ENCODE peak calls at places on chromosome 1, in six cellular contexts. One of them, this sample, is unnamed.

GRCh38 chr1:78627321-78627720 is 7.1 kb downstream of the IFI44L start:
- DNase-seq in HL-60: no peak
- DNase-seq in T47D: no peak
- DNase-seq in GM23248: peak; percentile 54
- DNase-seq in HuH-7: no peak
- DNase-seq in GM13976: no peak
- DNase-seq in this sample: no peak

GRCh38 chr1:204258213-204259115 is 44.7 kb upstream of the GOLT1A start:
- DNase-seq in HuH-7: peak; percentile 81
- DNase-seq in GM13976: peak; percentile 78
- DNase-seq in T47D: peak; percentile 67
- DNase-seq in HL-60: no peak
- DNase-seq in GM23248: peak; percentile 78
- DNase-seq in this sample: no peak

GRCh38 chr1:118395430-118396001 is 210.5 kb upstream of the SPAG17 start:
- DNase-seq in GM13976: no peak
- DNase-seq in HL-60: no peak
- DNase-seq in GM23248: no peak
- DNase-seq in HuH-7: no peak
- DNase-seq in T47D: no peak
- DNase-seq in this sample: no peak

GRCh38 chr1:185483647-185484450 is 166.8 kb upstream of the IVNS1ABP start:
- DNase-seq in T47D: no peak
- DNase-seq in GM23248: peak; percentile 97
- DNase-seq in HuH-7: no peak
- DNase-seq in HL-60: peak; percentile 51
- DNase-seq in GM13976: no peak
- DNase-seq in this sample: no peak

GRCh38 chr1:66540434-66541032 is 6.6 kb downstream of the SGIP1 start:
- DNase-seq in GM23248: peak; percentile 37
- DNase-seq in T47D: no peak
- DNase-seq in HL-60: no peak
- DNase-seq in GM13976: no peak
- DNase-seq in HuH-7: no peak
- DNase-seq in this sample: no peak

GRCh38 chr1:56385314-56385713 is 194.0 kb downstream of the PLPP3 start:
- DNase-seq in HuH-7: no peak
- DNase-seq in GM13976: no peak
- DNase-seq in T47D: no peak
- DNase-seq in GM23248: no peak
- DNase-seq in HL-60: no peak
- DNase-seq in this sample: no peak

GRCh38 chr1:24186711-24186992 is 437 bp downstream of the IFNLR1 start:
- DNase-seq in HL-60: no peak
- DNase-seq in GM13976: no peak
- DNase-seq in T47D: no peak
- DNase-seq in HuH-7: no peak
- DNase-seq in GM23248: no peak
- DNase-seq in this sample: no peak

GRCh38 chr1:204384636-204385354 is 25.1 kb upstream of the PLEKHA6 start:
- DNase-seq in GM13976: no peak
- DNase-seq in HL-60: no peak
- DNase-seq in T47D: no peak
- DNase-seq in HuH-7: no peak
- DNase-seq in GM23248: peak; percentile 88
- DNase-seq in this sample: no peak

GRCh38 chr1:29943034-29943433 is 706.7 kb downstream of the PTPRU start:
- DNase-seq in HuH-7: no peak
- DNase-seq in GM23248: no peak
- DNase-seq in GM13976: no peak
- DNase-seq in HL-60: no peak
- DNase-seq in T47D: no peak
- DNase-seq in this sample: no peak

GRCh38 chr1:208004851-208005250 is 93.9 kb upstream of the CD34 start:
- DNase-seq in GM13976: no peak
- DNase-seq in GM23248: peak; percentile 90
- DNase-seq in T47D: no peak
- DNase-seq in HuH-7: no peak
- DNase-seq in HL-60: no peak
- DNase-seq in this sample: no peak

GRCh38 chr1:61098906-61099437 is 16.6 kb downstream of the NFIA start:
- DNase-seq in T47D: no peak
- DNase-seq in GM13976: no peak
- DNase-seq in GM23248: no peak
- DNase-seq in HuH-7: no peak
- DNase-seq in HL-60: no peak
- DNase-seq in this sample: no peak

GRCh38 chr1:156583821-156584622 is 4.5 kb downstream of the TTC24 start:
- DNase-seq in HuH-7: peak; percentile 66
- DNase-seq in GM23248: peak; percentile 77
- DNase-seq in GM13976: peak; percentile 88
- DNase-seq in T47D: peak; percentile 75
- DNase-seq in HL-60: peak; percentile 86
- DNase-seq in this sample: no peak

GRCh38 chr1:97108200-97108599 is 386.6 kb downstream of the PTBP2 start:
- DNase-seq in T47D: no peak
- DNase-seq in GM13976: no peak
- DNase-seq in GM23248: peak; percentile 52
- DNase-seq in HL-60: no peak
- DNase-seq in HuH-7: no peak
- DNase-seq in this sample: no peak

GRCh38 chr1:58784758-58785423 is 1.0 kb upstream of the JUN start:
- DNase-seq in HuH-7: peak; percentile 67
- DNase-seq in T47D: peak; percentile 28
- DNase-seq in HL-60: no peak
- DNase-seq in GM23248: peak; percentile 97
- DNase-seq in GM13976: peak; percentile 61
- DNase-seq in this sample: no peak

GRCh38 chr1:226365166-226365565 is 42.7 kb downstream of the PARP1 start:
- DNase-seq in T47D: no peak
- DNase-seq in HL-60: no peak
- DNase-seq in GM23248: no peak
- DNase-seq in GM13976: no peak
- DNase-seq in HuH-7: no peak
- DNase-seq in this sample: no peak

GRCh38 chr1:197595244-197595904 is 179.9 kb downstream of the DENND1B start:
- DNase-seq in HL-60: no peak
- DNase-seq in HuH-7: no peak
- DNase-seq in T47D: no peak
- DNase-seq in GM13976: no peak
- DNase-seq in GM23248: no peak
- DNase-seq in this sample: no peak

GRCh38 chr1:163083690-163084089 is 14.5 kb downstream of the RGS4 start:
- DNase-seq in HL-60: no peak
- DNase-seq in GM23248: peak; percentile 71
- DNase-seq in T47D: no peak
- DNase-seq in GM13976: no peak
- DNase-seq in HuH-7: no peak
- DNase-seq in this sample: no peak

GRCh38 chr1:167510244-167510643 is 8.1 kb downstream of the CD247 start:
- DNase-seq in GM23248: no peak
- DNase-seq in GM13976: no peak
- DNase-seq in T47D: no peak
- DNase-seq in HL-60: no peak
- DNase-seq in HuH-7: no peak
- DNase-seq in this sample: no peak

GRCh38 chr1:237041795-237042466 is at the start of gene RYR2:
- DNase-seq in HuH-7: no peak
- DNase-seq in HL-60: no peak
- DNase-seq in T47D: no peak
- DNase-seq in GM23248: peak; percentile 5
- DNase-seq in GM13976: peak; percentile 35
- DNase-seq in this sample: no peak

GRCh38 chr1:9018372-9018771 is 7.9 kb downstream of the SLC2A7 start:
- DNase-seq in GM23248: no peak
- DNase-seq in GM13976: no peak
- DNase-seq in HL-60: no peak
- DNase-seq in HuH-7: no peak
- DNase-seq in T47D: no peak
- DNase-seq in this sample: no peak

GRCh38 chr1:206451146-206451545 is 19.1 kb upstream of the IKBKE start:
- DNase-seq in GM23248: no peak
- DNase-seq in HL-60: no peak
- DNase-seq in HuH-7: no peak
- DNase-seq in GM13976: no peak
- DNase-seq in T47D: no peak
- DNase-seq in this sample: no peak